ENCODE peak calls at places on chromosomes 1 and 21, in eight cellular contexts. J, G, H, R, C, W, S and L are unnamed samples. For H3K36me3, the result is how much of the 10 kb centered on the place peaks cover.

GRCh38 chr1:21706151-21706835 is 37.1 kb upstream of the RAP1GAP start:
- DNase-seq in H (peak), J (no peak), W (no peak), C (no peak), R (peak), G (no peak), S (peak), L (no peak)

GRCh38 chr1:41578712-41579335 is 94.3 kb upstream of the EDN2 start:
- DNase-seq in S (no peak), G (no peak), H (peak), W (no peak), C (no peak), J (no peak), R (peak), L (no peak)

GRCh38 chr1:56676571-56677035 is 31.5 kb downstream of the PRKAA2 start:
- DNase-seq in J (no peak), G (no peak), R (peak), S (peak), W (no peak), H (peak), C (no peak), L (no peak)

GRCh38 chr21:32278068-32278467 is 781 bp downstream of the MIS18A start:
- DNase-seq in C (no peak), H (no peak), S (no peak), W (no peak), R (peak), G (no peak), J (no peak), L (no peak)

GRCh38 chr1:202811296-202812175 is 782 bp downstream of the PCAT6 start:
- DNase-seq in H (no peak), C (peak), J (peak), G (no peak), W (no peak), R (peak), S (no peak), L (peak)

GRCh38 chr1:3522564-3523270 is 68.3 kb downstream of the ARHGEF16 start:
- DNase-seq in C (no peak), H (no peak), W (no peak), R (peak), J (no peak), G (no peak), S (peak), L (no peak)

GRCh38 chr1:231612393-231613089 is 14.0 kb upstream of the DISC1 start:
- DNase-seq in J (no peak), W (no peak), R (no peak), S (no peak), C (no peak), G (no peak), H (no peak), L (no peak)

GRCh38 chr1:31376374-31377134 is 3.7 kb upstream of the FABP3 start:
- DNase-seq in C (no peak), G (peak), J (no peak), R (peak), S (peak), H (peak), W (no peak), L (peak)

GRCh38 chr21:32096411-32096810 is 182.4 kb downstream of the MIS18A start:
- DNase-seq in W (no peak), R (no peak), G (no peak), C (no peak), S (no peak), J (no peak), H (no peak), L (no peak)

GRCh38 chr1:162560303-162561036 is 1.1 kb upstream of the UAP1 start:
- DNase-seq in R (no peak), W (no peak), J (no peak), H (no peak), S (no peak), C (no peak), G (peak), L (no peak)

GRCh38 chr1:194644528-194644927 is 1458.1 kb upstream of the B3GALT2 start:
- DNase-seq in W (no peak), S (no peak), G (no peak), H (no peak), J (no peak), R (no peak), C (no peak), L (no peak)

GRCh38 chr1:36502616-36503015 is 19.9 kb upstream of the CSF3R start:
- DNase-seq in S (no peak), H (no peak), R (no peak), C (no peak), J (no peak), W (no peak), G (no peak), L (peak)

GRCh38 chr1:33005812-33006465 is 30.7 kb downstream of the AK2 start:
- DNase-seq in R (no peak), S (no peak), C (peak), J (no peak), W (no peak), H (peak), G (no peak), L (no peak)

GRCh38 chr1:67831850-67832513 is 1.3 kb downstream of the GNG12 start:
- DNase-seq in C (peak), H (peak), G (peak), J (peak), S (peak), W (peak), R (peak), L (peak)

GRCh38 chr1:22252902-22253790 is 110.2 kb upstream of the WNT4 start:
- DNase-seq in J (no peak), W (no peak), S (no peak), H (no peak), C (no peak), R (no peak), G (no peak), L (no peak)

GRCh38 chr1:26418865-26419349 is 8.3 kb downstream of the LIN28A start:
- DNase-seq in R (no peak), C (no peak), H (peak), J (no peak), W (no peak), S (no peak), G (peak), L (no peak)
- H3K4me3 ChIP-seq in R (no peak), C (no peak), H (no peak), J (no peak), W (no peak), S (no peak), G (no peak), L (no peak)

GRCh38 chr1:11080931-11081330 is 18.7 kb downstream of the EXOSC10 start:
- DNase-seq in G (no peak), H (no peak), W (no peak), C (no peak), J (peak), R (no peak), S (no peak), L (peak)
- H3K36me3 ChIP-seq in G (under half), H (under half), W (under half), C (under half), J (under half), R (under half), S (under half), L (half or more)

GRCh38 chr1:110341146-110341871 is 2.1 kb downstream of the RBM15 start:
- DNase-seq in G (no peak), C (no peak), W (no peak), H (no peak), R (no peak), S (no peak), J (peak), L (no peak)
- H3K4me3 ChIP-seq in G (no peak), C (no peak), W (no peak), H (peak), R (peak), S (no peak), J (peak), L (no peak)

GRCh38 chr1:112702420-112703261 is 4.3 kb downstream of the RHOC start:
- DNase-seq in G (no peak), S (no peak), H (no peak), C (no peak), R (no peak), J (no peak), W (no peak), L (peak)

GRCh38 chr1:112700290-112701226 is 6.4 kb downstream of the RHOC start:
- DNase-seq in H (peak), C (peak), W (peak), G (peak), S (peak), J (peak), R (peak), L (peak)

GRCh38 chr1:112699425-112700144 is 7.3 kb downstream of the RHOC start:
- DNase-seq in J (no peak), G (no peak), W (no peak), S (no peak), C (no peak), R (no peak), H (no peak), L (no peak)

GRCh38 chr1:112702067-112702395 is 4.9 kb downstream of the RHOC start:
- DNase-seq in S (no peak), C (no peak), R (no peak), W (no peak), J (no peak), G (no peak), H (no peak), L (peak)

GRCh38 chr1:112701227-112702066 is 5.5 kb downstream of the RHOC start:
- DNase-seq in C (no peak), S (no peak), H (no peak), R (no peak), W (no peak), J (no peak), G (no peak), L (peak)
- H3K36me3 ChIP-seq in C (under half), S (under half), H (under half), R (under half), W (under half), J (under half), G (under half), L (under half)

GRCh38 chr1:39204441-39205081 is at the start of gene MACF1:
- DNase-seq in R (peak), W (peak), S (peak), C (peak), G (no peak), H (peak), J (peak), L (peak)
- H3K4me3 ChIP-seq in R (peak), W (peak), S (peak), C (no peak), G (no peak), H (peak), J (peak), L (peak)

GRCh38 chr1:246733706-246734105 is 9.5 kb downstream of the SCCPDH start:
- DNase-seq in G (no peak), S (no peak), H (no peak), J (no peak), C (no peak), W (no peak), R (no peak), L (no peak)
- H3K36me3 ChIP-seq in G (under half), S (under half), H (under half), J (under half), C (under half), W (under half), R (half or more), L (half or more)

DNA sequence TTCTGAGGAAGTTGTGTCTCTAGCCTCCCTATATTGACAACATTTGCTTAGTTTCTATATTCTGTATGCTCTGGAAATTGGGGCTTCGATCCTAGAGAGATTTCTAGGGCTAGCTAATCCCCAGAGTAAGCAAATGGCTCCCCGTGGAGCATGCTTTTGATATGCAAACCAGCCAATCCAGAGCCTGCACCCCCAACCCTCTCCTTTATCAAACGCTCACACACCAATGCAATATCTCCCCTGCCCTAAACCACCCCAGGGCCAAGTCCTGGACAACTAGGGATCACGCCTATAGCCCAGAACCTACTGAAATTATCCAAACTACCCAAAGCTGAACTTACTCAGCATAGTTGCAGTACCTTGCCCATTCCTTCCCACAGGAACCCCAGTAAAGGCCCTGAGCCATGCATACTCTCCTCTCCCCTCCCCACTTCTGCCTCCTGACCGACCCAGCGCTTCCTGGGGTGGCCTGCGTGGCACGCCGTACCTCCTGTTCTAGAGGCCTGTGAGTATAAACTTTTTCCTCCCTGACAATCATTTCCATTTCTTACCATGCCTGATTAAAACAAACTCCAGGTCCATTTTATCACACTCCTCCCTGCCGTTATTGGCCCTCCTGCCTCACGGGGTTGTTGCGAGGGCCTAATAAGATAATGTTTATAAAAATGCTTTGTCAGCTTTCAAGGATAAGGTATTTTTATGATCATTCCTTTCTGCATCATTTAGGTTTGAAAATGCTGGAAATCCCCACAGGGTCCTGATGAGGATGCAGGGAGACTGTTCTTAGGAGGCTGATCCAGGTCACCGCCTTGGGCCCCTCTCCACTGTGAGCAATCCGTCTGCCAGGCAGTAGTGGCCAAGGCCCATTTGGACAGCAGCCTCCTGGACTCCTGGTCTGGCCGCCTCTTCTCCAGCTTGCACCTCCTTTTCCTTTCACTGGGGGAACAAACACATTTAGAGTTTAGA is 102.8 kb downstream of the TENT5C start:
- DNase-seq in C (no peak), S (no peak), W (no peak), R (no peak), G (no peak), H (no peak), J (no peak), L (no peak)
- H3K4me3 ChIP-seq in C (no peak), S (no peak), W (no peak), R (no peak), G (no peak), H (no peak), J (no peak), L (no peak)

GRCh38 chr1:15775706-15776105 is 17.1 kb downstream of the FBLIM1 start:
- DNase-seq in S (no peak), H (peak), W (no peak), J (no peak), R (no peak), G (no peak), C (no peak), L (no peak)
- H3K36me3 ChIP-seq in S (under half), H (under half), W (under half), J (under half), R (under half), G (under half), C (under half), L (under half)